ENCODE peak calls at places on chromosomes 2 and 18, in eight cellular contexts. G is amniotic stem cell; R is upper lobe of right lung; V is neural crest cell; C is cardiac muscle cell; D is A549; J is BJ; B is stimulated activated CD4-positive, alpha-beta T cell treated with anti-CD3 and anti-CD28 coated beads, Interleukin-15, amount 100 ng/mL, for 1 hour. T is an unnamed sample.

GRCh38 chr18:11897781-11898180 is 10.3 kb downstream of the MPPE1 start:
- DNase-seq in G (no peak), R (no peak), V (no peak), C (no peak), D (no peak), J (no peak), B (no peak), T (no peak)

GRCh38 chr18:56789004-56789888 is 138.1 kb downstream of the WDR7 start:
- DNase-seq in G (no peak), R (no peak), V (no peak), C (peak; percentile 32), D (peak; percentile 1), J (no peak), B (no peak), T (no peak)

GRCh38 chr2:161418715-161419337 is 2.7 kb downstream of the TBR1 start:
- DNase-seq in G (no peak), R (no peak), V (peak; percentile 36), C (peak; percentile 52), D (no peak), J (no peak), B (no peak), T (no peak)

GRCh38 chr2:10883880-10884529 is 27.7 kb upstream of the KCNF1 start:
- DNase-seq in G (no peak), R (no peak), V (no peak), C (no peak), D (no peak), J (no peak), B (no peak), T (no peak)

GRCh38 chr2:129469389-129469788 is 510.1 kb upstream of the RAB6C start:
- DNase-seq in G (no peak), R (no peak), V (no peak), C (no peak), D (no peak), J (no peak), B (no peak), T (no peak)

GRCh38 chr18:68840554-68841263 is 42.8 kb downstream of the CCDC102B start:
- DNase-seq in G (peak; percentile 52), R (no peak), V (no peak), C (no peak), D (peak; percentile 0), J (peak; percentile 85), B (no peak), T (peak; percentile 60)

GRCh38 chr2:25481381-25482310 is 139.9 kb upstream of the DNMT3A start:
- DNase-seq in G (no peak), R (no peak), V (no peak), C (no peak), D (no peak), J (no peak), B (no peak), T (no peak)

GRCh38 chr18:59769105-59769865 is 72.1 kb upstream of the CCBE1 start:
- DNase-seq in G (no peak), R (no peak), V (no peak), C (no peak), D (no peak), J (no peak), B (no peak), T (no peak)

GRCh38 chr2:77521931-77522470 is at the start of gene LRRTM4:
- DNase-seq in G (no peak), R (no peak), V (no peak), C (peak; percentile 88), D (no peak), J (no peak), B (no peak), T (no peak)

GRCh38 chr2:115075800-115076199 is 633.4 kb downstream of the DPP10 start:
- DNase-seq in G (no peak), R (no peak), V (no peak), C (no peak), D (no peak), J (no peak), B (no peak), T (no peak)

GRCh38 chr2:73859721-73860586 is 31.2 kb downstream of the STAMBP start:
- DNase-seq in G (peak; percentile 53), R (no peak), V (no peak), C (no peak), D (peak; percentile 79), J (no peak), B (no peak), T (no peak)

GRCh38 chr2:165868211-165868610 is 74.2 kb upstream of the GALNT3 start:
- DNase-seq in G (no peak), R (no peak), V (no peak), C (no peak), D (no peak), J (no peak), B (no peak), T (no peak)

GRCh38 chr18:79852561-79853302 is 55.0 kb downstream of the KCNG2 start:
- DNase-seq in G (no peak), R (peak; percentile 53), V (no peak), C (no peak), D (no peak), J (no peak), B (no peak), T (no peak)

GRCh38 chr2:224563537-224563936 is 21.6 kb downstream of the CUL3 start:
- DNase-seq in G (no peak), R (no peak), V (no peak), C (no peak), D (no peak), J (no peak), B (no peak), T (no peak)

GRCh38 chr2:23745726-23746105 is 181.2 kb downstream of the ATAD2B start:
- DNase-seq in G (no peak), R (no peak), V (no peak), C (no peak), D (no peak), J (no peak), B (no peak), T (peak; percentile 72)

GRCh38 chr18:64027931-64028695 is 58.2 kb downstream of the SERPINB8 start:
- DNase-seq in G (no peak), R (no peak), V (no peak), C (no peak), D (no peak), J (no peak), B (no peak), T (no peak)

GRCh38 chr2:99299580-99299979 is 1.4 kb downstream of the LYG1 start:
- DNase-seq in G (no peak), R (no peak), V (no peak), C (no peak), D (no peak), J (no peak), B (no peak), T (no peak)

GRCh38 chr2:102615620-102616436 is 3.5 kb upstream of the SLC9A2 start:
- DNase-seq in G (no peak), R (peak; percentile 77), V (peak; percentile 46), C (peak; percentile 80), D (peak; percentile 75), J (no peak), B (no peak), T (no peak)

GRCh38 chr2:239182981-239183791 is 217.6 kb downstream of the HDAC4 start:
- DNase-seq in G (no peak), R (peak; percentile 57), V (no peak), C (no peak), D (no peak), J (no peak), B (no peak), T (peak; percentile 56)

GRCh38 chr2:60735496-60736250 is 20.4 kb upstream of the PAPOLG start:
- DNase-seq in G (no peak), R (no peak), V (peak; percentile 3), C (peak; percentile 32), D (no peak), J (no peak), B (no peak), T (no peak)

GRCh38 chr2:8799004-8799403 is 38.4 kb downstream of the KIDINS220 start:
- DNase-seq in G (no peak), R (no peak), V (no peak), C (no peak), D (no peak), J (no peak), B (no peak), T (no peak)

GRCh38 chr18:7946724-7947377 is 379.7 kb downstream of the PTPRM start:
- DNase-seq in G (peak; percentile 11), R (no peak), V (no peak), C (peak; percentile 42), D (peak; percentile 14), J (no peak), B (no peak), T (no peak)

GRCh38 chr18:48888681-48889080 is 62.1 kb downstream of the SMAD7 start:
- DNase-seq in G (no peak), R (no peak), V (no peak), C (no peak), D (no peak), J (no peak), B (no peak), T (peak; percentile 20)

GRCh38 chr2:190628651-190629378 is 20.1 kb upstream of the NAB1 start:
- DNase-seq in G (no peak), R (no peak), V (no peak), C (no peak), D (no peak), J (no peak), B (no peak), T (no peak)

GRCh38 chr2:17851731-17852585 is 26.5 kb upstream of the KCNS3 start:
- DNase-seq in G (peak; percentile 47), R (no peak), V (peak; percentile 55), C (peak; percentile 76), D (peak; percentile 71), J (peak; percentile 11), B (no peak), T (peak; percentile 71)

T was measured in sigmoid colon.